ENCODE peak calls at places on chromosomes 11 and 22, in six cellular contexts. P, H, X, K, F and R are unnamed samples.

GRCh38 chr11:94125408-94126120 is 3.1 kb upstream of the PANX1 start:
- DNase-seq in H (no peak), F (no peak), X (no peak), K (no peak), P (no peak), R (no peak)

GRCh38 chr11:69662021-69662698 is 13.0 kb downstream of the LTO1 start:
- DNase-seq in X (no peak), H (peak; percentile 18), P (no peak), F (no peak), K (peak; percentile 39), R (no peak)

GRCh38 chr22:28506207-28506606 is 173.4 kb downstream of the TTC28 start:
- DNase-seq in P (no peak), K (no peak), H (no peak), X (no peak), F (no peak), R (no peak)

GRCh38 chr11:31499576-31500178 is 9.7 kb downstream of the IMMP1L start:
- DNase-seq in X (no peak), P (no peak), K (no peak), H (no peak), F (peak; percentile 63), R (no peak)

GRCh38 chr22:19843857-19844422 is 10.7 kb downstream of the GNB1L start:
- DNase-seq in K (no peak), P (no peak), H (no peak), F (no peak), X (no peak), R (no peak)

GRCh38 chr11:110075087-110075821 is 17.9 kb upstream of the ZC3H12C start:
- DNase-seq in P (no peak), H (no peak), K (peak; percentile 58), F (no peak), X (no peak), R (no peak)

GRCh38 chr11:34940026-34940677 is 23.7 kb downstream of the PDHX start:
- DNase-seq in H (no peak), F (peak; percentile 33), K (no peak), P (no peak), X (no peak), R (no peak)

GRCh38 chr11:76736773-76737495 is 46.2 kb upstream of the TSKU start:
- DNase-seq in P (no peak), X (no peak), H (no peak), K (no peak), F (no peak), R (no peak)

GRCh38 chr11:108693852-108694251 is 29.0 kb downstream of the DDX10 start:
- DNase-seq in K (no peak), H (no peak), P (no peak), F (peak; percentile 63), X (no peak), R (no peak)

GRCh38 chr22:19149047-19149883 is 827 bp downstream of the GSC2 start:
- DNase-seq in X (no peak), P (no peak), H (no peak), F (no peak), K (no peak), R (no peak)

GRCh38 chr22:38715176-38715764 is 9.5 kb downstream of the GTPBP1 start:
- DNase-seq in H (no peak), X (no peak), P (no peak), K (no peak), F (no peak), R (no peak)

GRCh38 chr22:39257522-39258475 is 13.0 kb upstream of the PDGFB start:
- DNase-seq in H (no peak), F (no peak), K (no peak), X (no peak), P (no peak), R (no peak)

DNA sequence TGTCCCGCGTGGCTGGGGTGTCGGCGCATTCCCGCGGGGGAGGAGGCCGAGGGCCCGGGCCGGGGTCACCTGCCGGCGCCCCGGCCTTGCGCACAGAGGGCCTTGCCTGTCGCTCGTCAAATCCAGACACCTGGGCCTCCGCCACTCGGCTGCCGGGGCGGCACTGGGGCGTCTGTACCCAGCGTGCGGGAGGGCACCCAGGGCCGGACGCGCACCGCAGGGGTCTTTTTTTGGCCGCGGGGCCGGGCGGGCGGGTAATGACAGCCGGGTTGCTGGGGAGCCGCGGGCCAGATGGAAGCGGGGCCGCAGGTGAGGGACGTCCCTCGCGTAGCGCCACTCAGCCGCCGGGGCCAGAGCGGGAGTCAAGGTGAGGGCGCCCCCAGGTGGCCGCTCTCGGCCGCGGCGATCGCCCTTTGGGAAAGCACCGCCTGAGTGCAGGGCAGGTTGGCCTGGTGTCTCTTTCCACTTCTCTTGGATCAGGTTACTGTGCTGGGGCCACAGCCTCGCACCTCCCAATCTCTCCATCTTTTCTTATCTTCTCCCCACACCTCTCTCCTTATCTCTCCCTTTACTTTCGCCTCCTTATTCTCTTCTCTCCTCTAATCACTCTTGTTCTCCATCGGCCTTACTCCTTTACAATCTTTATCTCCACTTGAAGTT is 3.5 kb downstream of the PHLDB1 start:
- DNase-seq in P (peak; percentile 87), X (peak; percentile 85), F (peak; percentile 66), H (peak; percentile 90), K (peak; percentile 89), R (peak; percentile 75)
- H3K4me3 ChIP-seq in P (peak overlapping the region; percentile 73), X (peak overlapping the region; percentile 96), F (peak overlapping the region; percentile 93), H (peak overlapping the region; percentile 67), K (peak overlapping the region; percentile 61), R (no peak overlapping the region)

DNA sequence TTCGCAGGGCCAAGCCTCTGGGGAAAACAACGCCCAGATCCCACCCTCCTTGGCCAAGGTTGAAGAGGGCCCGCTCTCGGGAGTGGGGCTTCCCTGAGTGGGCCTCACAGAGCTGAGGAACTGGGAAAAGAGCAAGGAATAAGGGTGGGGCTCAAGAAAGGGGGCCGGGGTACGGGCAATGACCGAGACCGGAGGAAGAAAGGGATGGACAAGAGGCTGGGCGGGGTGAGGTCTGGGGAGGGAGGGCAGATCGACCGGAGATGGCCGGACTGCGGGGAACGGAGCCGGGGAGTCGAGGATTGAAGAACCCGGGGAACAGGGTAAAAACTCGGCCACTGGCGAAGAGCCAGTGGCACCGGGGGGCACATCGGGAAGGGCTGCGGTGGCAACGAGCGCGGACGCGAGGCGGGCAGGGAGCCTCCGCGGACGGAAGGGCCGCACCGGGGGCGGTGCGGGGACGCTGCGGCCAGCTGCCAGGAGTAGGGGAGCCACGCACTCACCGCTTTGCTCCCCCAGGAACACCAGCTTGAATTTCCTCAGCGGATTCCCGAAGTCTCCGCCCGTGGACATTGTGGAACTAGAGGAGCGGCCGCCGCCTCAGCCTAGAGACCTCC is 701 bp downstream of the RAB6A start:
- DNase-seq in X (peak; percentile 58), P (peak; percentile 64), H (peak; percentile 65), K (peak; percentile 72), F (peak; percentile 11), R (peak; percentile 57)
- TF ChIP-seq CTCF in X (no peak), P (no peak), H (no peak), K (no peak), F (no peak), R (no peak)

GRCh38 chr22:44154431-44154942 is 26.2 kb upstream of the PARVG start:
- DNase-seq in X (no peak), K (peak; percentile 6), H (no peak), F (peak; percentile 66), P (no peak), R (no peak)

GRCh38 chr22:44153705-44154104 is 27.0 kb upstream of the PARVG start:
- DNase-seq in F (no peak), X (no peak), P (no peak), H (no peak), K (no peak), R (no peak)

GRCh38 chr22:44155115-44155514 is 25.6 kb upstream of the PARVG start:
- DNase-seq in X (no peak), F (no peak), H (no peak), K (peak; percentile 27), P (no peak), R (no peak)

GRCh38 chr22:44147821-44148574 is 32.7 kb upstream of the PARVG start:
- DNase-seq in F (peak; percentile 36), X (no peak), H (no peak), K (no peak), P (no peak), R (no peak)

DNA sequence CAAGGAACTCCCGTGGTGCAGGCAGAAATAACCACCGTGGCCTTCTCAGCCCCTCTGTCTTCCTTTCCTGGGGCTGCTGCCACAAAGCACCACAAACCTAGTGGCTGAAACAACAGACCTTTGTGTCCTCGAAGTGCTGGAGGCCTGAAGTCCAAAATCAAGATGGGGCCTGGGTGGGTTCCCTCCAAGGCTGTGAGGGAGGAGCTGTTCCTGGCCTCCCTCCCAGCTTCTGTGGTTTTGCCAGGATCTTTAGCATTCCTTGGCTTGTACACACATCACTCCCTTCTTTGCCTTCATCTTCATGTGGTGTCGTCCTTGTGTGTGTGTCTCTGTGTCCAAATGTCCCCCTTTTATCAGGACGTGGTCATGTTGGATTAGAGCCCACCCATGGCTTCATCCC is 29.1 kb upstream of the PARVG start:
- DNase-seq in P (no peak), H (no peak), F (peak; percentile 78), X (no peak), K (no peak), R (no peak)
- H3K36me3 ChIP-seq in P (no peaks in the 10 kb centered on the region), H (peaks cover 37% of the 10 kb centered on the region), F (no peaks in the 10 kb centered on the region), X (no peaks in the 10 kb centered on the region), K (no peaks in the 10 kb centered on the region), R (peaks cover 20% of the 10 kb centered on the region)

DNA sequence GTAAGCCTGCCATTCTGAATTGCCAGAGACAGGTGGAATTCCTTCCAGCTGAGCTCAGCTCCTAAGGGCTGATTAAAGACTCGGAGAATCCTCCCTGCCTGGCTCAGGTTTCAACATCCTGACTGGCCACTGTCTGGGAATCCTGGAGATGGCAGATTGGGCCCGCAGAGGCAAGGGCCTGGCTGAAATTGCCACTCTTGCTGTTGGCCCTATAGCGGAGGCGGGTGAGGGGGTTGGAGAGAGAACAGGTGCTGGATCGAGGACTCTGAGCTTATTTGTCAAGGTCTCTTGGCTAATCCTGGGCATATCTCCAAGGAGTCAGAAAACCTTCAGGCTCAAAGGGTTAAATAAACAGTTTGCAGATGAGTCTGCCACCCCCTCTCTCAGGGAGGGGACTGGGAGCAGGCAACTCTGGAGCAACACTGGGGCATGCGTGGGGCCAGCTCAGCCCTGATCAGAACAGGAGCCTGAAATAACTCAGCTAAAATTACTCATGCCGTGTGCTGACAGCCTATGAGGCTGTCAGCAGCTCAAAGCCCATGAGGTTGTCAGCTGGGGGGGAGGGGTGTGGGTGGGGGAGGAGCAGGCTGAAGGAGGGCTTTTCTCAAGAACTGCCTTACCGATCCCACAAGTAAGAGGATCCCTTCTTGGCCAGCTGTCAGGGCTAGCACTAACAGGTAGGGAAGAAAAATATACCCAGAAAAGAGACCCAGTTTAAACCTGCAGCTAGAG is 14.7 kb upstream of the MFRP start:
- DNase-seq in F (peak; percentile 87), X (peak; percentile 75), K (peak; percentile 60), H (peak; percentile 37), P (peak; percentile 78), R (peak; percentile 63)
- H3K4me3 ChIP-seq in F (no peak overlapping the region), X (no peak overlapping the region), K (no peak overlapping the region), H (no peak overlapping the region), P (no peak overlapping the region), R (no peak overlapping the region)

GRCh38 chr11:66600924-66601233 is 7.9 kb downstream of the CCS start:
- DNase-seq in X (no peak), P (no peak), K (no peak), F (no peak), H (no peak), R (no peak)
- TF ChIP-seq CTCF in X (no peak), P (no peak), K (no peak), F (no peak), H (no peak), R (no peak)